ENCODE peak calls at places on chromosomes 16 and 17, in seven cellular contexts. One of them, this sample, is unnamed.

GRCh38 chr17:77700165-77700881 is 258.2 kb upstream of the TNRC6C start:
- DNase-seq in CD8-positive, alpha-beta memory T cell: no peak
- DNase-seq in LNCaP clone FGC: no peak
- DNase-seq in GM12865: no peak
- DNase-seq in fibroblast of mammary gland: no peak
- DNase-seq in prostate gland: no peak
- DNase-seq in fibroblast of pulmonary artery: no peak
- DNase-seq in this sample: no peak

GRCh38 chr17:79907855-79908254 is 68.6 kb upstream of the CBX4 start:
- DNase-seq in CD8-positive, alpha-beta memory T cell: no peak
- DNase-seq in LNCaP clone FGC: no peak
- DNase-seq in GM12865: no peak
- DNase-seq in fibroblast of mammary gland: peak
- DNase-seq in prostate gland: no peak
- DNase-seq in fibroblast of pulmonary artery: no peak
- DNase-seq in this sample: no peak

GRCh38 chr17:15171433-15172047 is 93.6 kb downstream of the PMP22 start:
- DNase-seq in CD8-positive, alpha-beta memory T cell: no peak
- DNase-seq in LNCaP clone FGC: peak
- DNase-seq in GM12865: peak
- DNase-seq in fibroblast of mammary gland: peak
- DNase-seq in prostate gland: peak
- DNase-seq in fibroblast of pulmonary artery: peak
- DNase-seq in this sample: peak

GRCh38 chr16:17306745-17307144 is 164.0 kb downstream of the XYLT1 start:
- DNase-seq in CD8-positive, alpha-beta memory T cell: no peak
- DNase-seq in LNCaP clone FGC: no peak
- DNase-seq in GM12865: no peak
- DNase-seq in fibroblast of mammary gland: no peak
- DNase-seq in prostate gland: no peak
- DNase-seq in fibroblast of pulmonary artery: no peak
- DNase-seq in this sample: no peak

GRCh38 chr17:59829217-59830006 is 63.3 kb downstream of the TUBD1 start:
- DNase-seq in CD8-positive, alpha-beta memory T cell: no peak
- DNase-seq in LNCaP clone FGC: no peak
- DNase-seq in GM12865: peak
- DNase-seq in fibroblast of mammary gland: peak
- DNase-seq in prostate gland: no peak
- DNase-seq in fibroblast of pulmonary artery: peak
- DNase-seq in this sample: no peak

GRCh38 chr17:17351356-17351891 is 48.3 kb downstream of the NT5M start:
- DNase-seq in CD8-positive, alpha-beta memory T cell: no peak
- DNase-seq in LNCaP clone FGC: no peak
- DNase-seq in GM12865: no peak
- DNase-seq in fibroblast of mammary gland: no peak
- DNase-seq in prostate gland: no peak
- DNase-seq in fibroblast of pulmonary artery: no peak
- DNase-seq in this sample: no peak

GRCh38 chr16:72188512-72188911 is 16.6 kb upstream of the PMFBP1 start:
- DNase-seq in CD8-positive, alpha-beta memory T cell: no peak
- DNase-seq in LNCaP clone FGC: peak
- DNase-seq in GM12865: no peak
- DNase-seq in fibroblast of mammary gland: no peak
- DNase-seq in prostate gland: peak
- DNase-seq in fibroblast of pulmonary artery: no peak
- DNase-seq in this sample: no peak

GRCh38 chr17:30458371-30458770 is 18.8 kb upstream of the GOSR1 start:
- DNase-seq in CD8-positive, alpha-beta memory T cell: no peak
- DNase-seq in LNCaP clone FGC: no peak
- DNase-seq in GM12865: no peak
- DNase-seq in fibroblast of mammary gland: no peak
- DNase-seq in prostate gland: no peak
- DNase-seq in fibroblast of pulmonary artery: no peak
- DNase-seq in this sample: no peak

GRCh38 chr17:48722924-48723554 is at the start of gene PRAC2:
- DNase-seq in CD8-positive, alpha-beta memory T cell: no peak
- DNase-seq in LNCaP clone FGC: peak
- DNase-seq in GM12865: no peak
- DNase-seq in fibroblast of mammary gland: no peak
- DNase-seq in prostate gland: peak
- DNase-seq in fibroblast of pulmonary artery: no peak
- DNase-seq in this sample: no peak

GRCh38 chr17:31413871-31414589 is 22.6 kb downstream of the RAB11FIP4 start:
- DNase-seq in CD8-positive, alpha-beta memory T cell: no peak
- DNase-seq in LNCaP clone FGC: no peak
- DNase-seq in GM12865: no peak
- DNase-seq in fibroblast of mammary gland: peak
- DNase-seq in prostate gland: no peak
- DNase-seq in fibroblast of pulmonary artery: peak
- DNase-seq in this sample: no peak

GRCh38 chr17:82238562-82239201 is 9.8 kb downstream of the SLC16A3 start:
- DNase-seq in CD8-positive, alpha-beta memory T cell: peak
- DNase-seq in LNCaP clone FGC: peak
- DNase-seq in GM12865: peak
- DNase-seq in fibroblast of mammary gland: peak
- DNase-seq in prostate gland: peak
- DNase-seq in fibroblast of pulmonary artery: peak
- DNase-seq in this sample: no peak

GRCh38 chr17:978110-979093 is 1.2 kb downstream of the NXN start:
- DNase-seq in CD8-positive, alpha-beta memory T cell: peak
- DNase-seq in LNCaP clone FGC: no peak
- DNase-seq in GM12865: no peak
- DNase-seq in fibroblast of mammary gland: peak
- DNase-seq in prostate gland: no peak
- DNase-seq in fibroblast of pulmonary artery: no peak
- DNase-seq in this sample: no peak

DNA sequence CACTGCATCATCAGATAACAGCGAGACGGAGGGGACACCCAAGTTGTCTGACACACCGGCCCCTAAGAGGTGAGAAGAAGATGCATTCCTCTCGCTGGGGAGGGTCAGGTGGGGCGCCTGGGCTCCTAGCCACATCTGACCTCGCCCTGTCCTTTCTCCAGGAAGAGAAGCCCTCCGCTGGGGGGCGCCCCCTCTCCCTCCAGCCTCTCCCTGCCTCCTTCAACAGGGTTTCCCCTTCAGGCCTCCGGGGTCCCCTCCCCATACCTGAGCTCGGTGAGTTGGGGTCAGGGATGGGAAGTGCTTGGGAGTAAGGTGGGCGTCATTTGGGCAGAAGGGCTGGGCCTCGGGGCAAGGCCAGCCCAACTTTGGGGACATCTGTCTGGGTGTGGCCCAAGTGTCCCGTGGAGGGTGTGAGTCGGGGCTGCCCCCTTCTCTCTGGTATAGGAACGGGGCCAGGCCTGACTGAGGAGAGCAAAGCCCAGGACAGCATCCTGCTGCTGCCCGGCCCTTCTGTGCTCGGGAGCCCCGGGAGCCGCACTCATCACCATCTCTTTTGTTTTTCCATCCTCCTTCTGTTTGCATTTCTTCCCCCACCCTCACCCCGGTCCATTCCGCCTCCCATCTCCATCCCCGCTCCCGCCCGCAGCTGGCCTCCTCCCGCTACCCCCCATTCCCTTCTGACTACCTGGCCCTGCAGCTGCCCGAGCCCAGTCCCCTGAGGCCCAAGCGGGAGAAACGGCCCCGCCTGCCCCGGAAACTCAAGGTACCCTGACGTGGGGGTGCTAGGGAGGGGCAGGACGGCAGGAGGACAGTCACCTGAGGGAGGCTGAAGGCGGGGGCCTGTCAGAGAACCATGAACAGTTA is 5.0 kb downstream of the INO80E start:
- DNase-seq in CD8-positive, alpha-beta memory T cell: no peak
- DNase-seq in LNCaP clone FGC: no peak
- DNase-seq in GM12865: no peak
- DNase-seq in fibroblast of mammary gland: no peak
- DNase-seq in prostate gland: no peak
- DNase-seq in fibroblast of pulmonary artery: no peak
- DNase-seq in this sample: no peak
- H3K4me3 ChIP-seq in CD8-positive, alpha-beta memory T cell: no peak
- H3K4me3 ChIP-seq in LNCaP clone FGC: no peak
- H3K4me3 ChIP-seq in GM12865: no peak
- H3K4me3 ChIP-seq in fibroblast of mammary gland: no peak
- H3K4me3 ChIP-seq in prostate gland: no peak
- H3K4me3 ChIP-seq in fibroblast of pulmonary artery: no peak
- H3K4me3 ChIP-seq in this sample: no peak

DNA sequence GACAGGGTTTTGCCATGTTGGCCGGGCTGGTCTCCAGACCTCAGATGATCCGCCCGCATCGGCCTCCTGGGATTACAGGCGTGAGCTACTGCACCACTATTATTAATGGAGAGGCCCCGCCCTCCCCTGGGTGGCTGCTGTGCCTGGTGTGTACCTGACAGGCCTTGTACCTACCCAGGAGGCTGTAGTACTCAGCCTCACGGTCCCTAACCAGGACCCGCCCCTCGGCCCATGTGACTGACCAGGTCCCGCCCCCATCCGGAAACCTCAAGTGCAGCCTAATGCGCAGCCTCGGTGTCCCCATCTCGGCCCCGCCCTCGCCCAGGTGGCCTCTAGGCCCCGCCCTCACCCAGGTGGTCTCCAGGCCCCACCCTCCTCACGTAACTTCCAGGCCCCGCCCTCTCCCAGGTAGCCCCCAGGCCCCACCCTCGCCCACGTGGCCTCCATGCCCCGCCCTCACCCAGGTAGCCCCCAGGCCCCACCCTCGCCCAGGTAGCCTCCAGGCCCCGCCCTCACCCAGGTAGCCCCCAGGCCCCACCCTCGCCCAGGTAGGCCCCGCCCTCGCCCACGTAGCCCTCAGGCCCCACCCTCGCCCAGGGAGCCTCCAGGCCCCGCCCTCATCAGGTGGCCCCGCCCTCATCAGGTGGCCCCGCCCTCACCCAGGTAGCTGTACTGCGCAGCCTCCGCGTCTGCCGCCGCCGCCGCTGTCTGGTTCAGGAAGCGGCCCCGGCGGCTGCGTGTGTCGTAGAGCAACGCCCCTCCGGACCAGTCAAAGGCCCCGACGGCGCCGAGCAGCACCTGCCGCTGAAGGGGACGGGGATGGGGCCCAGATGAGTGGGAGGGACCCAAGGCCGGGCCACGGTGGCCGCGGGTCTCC is 31.0 kb downstream of the HASPIN start:
- DNase-seq in CD8-positive, alpha-beta memory T cell: peak
- DNase-seq in LNCaP clone FGC: peak
- DNase-seq in GM12865: peak
- DNase-seq in fibroblast of mammary gland: peak
- DNase-seq in prostate gland: peak
- DNase-seq in fibroblast of pulmonary artery: no peak
- DNase-seq in this sample: no peak
- H3K4me3 ChIP-seq in CD8-positive, alpha-beta memory T cell: peak
- H3K4me3 ChIP-seq in LNCaP clone FGC: peak
- H3K4me3 ChIP-seq in GM12865: no peak
- H3K4me3 ChIP-seq in fibroblast of mammary gland: no peak
- H3K4me3 ChIP-seq in prostate gland: peak
- H3K4me3 ChIP-seq in fibroblast of pulmonary artery: no peak
- H3K4me3 ChIP-seq in this sample: no peak

DNA sequence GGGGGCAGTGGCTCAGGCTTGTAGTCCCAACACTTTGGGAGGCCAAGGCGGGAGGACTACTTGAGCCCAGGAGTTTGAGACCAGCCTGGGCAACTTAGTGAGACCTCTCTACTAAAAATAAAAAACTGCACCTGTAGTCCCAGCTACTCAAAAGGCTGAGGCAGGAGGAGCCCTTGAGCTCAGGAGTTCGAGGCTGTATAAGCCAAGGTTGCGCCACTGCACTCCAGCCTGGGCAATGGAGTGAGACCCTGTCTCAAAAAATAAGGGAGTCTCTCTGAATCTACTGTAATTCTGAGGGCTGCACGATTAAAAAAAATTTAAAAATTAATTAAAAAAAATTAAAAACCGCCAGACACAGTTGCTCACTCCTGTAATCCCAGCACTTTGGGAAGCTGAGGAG is 3.9 kb downstream of the COIL start:
- DNase-seq in CD8-positive, alpha-beta memory T cell: no peak
- DNase-seq in LNCaP clone FGC: no peak
- DNase-seq in GM12865: no peak
- DNase-seq in fibroblast of mammary gland: no peak
- DNase-seq in prostate gland: no peak
- DNase-seq in fibroblast of pulmonary artery: no peak
- DNase-seq in this sample: no peak
- H3K4me3 ChIP-seq in CD8-positive, alpha-beta memory T cell: no peak
- H3K4me3 ChIP-seq in LNCaP clone FGC: no peak
- H3K4me3 ChIP-seq in GM12865: no peak
- H3K4me3 ChIP-seq in fibroblast of mammary gland: no peak
- H3K4me3 ChIP-seq in prostate gland: no peak
- H3K4me3 ChIP-seq in fibroblast of pulmonary artery: no peak
- H3K4me3 ChIP-seq in this sample: no peak

GRCh38 chr16:88382491-88383400 is at the start of gene ZNF469:
- DNase-seq in CD8-positive, alpha-beta memory T cell: no peak
- DNase-seq in LNCaP clone FGC: no peak
- DNase-seq in GM12865: no peak
- DNase-seq in fibroblast of mammary gland: peak
- DNase-seq in prostate gland: no peak
- DNase-seq in fibroblast of pulmonary artery: peak
- DNase-seq in this sample: no peak

GRCh38 chr16:88385112-88385594 is 2.4 kb downstream of the ZNF469 start:
- DNase-seq in CD8-positive, alpha-beta memory T cell: no peak
- DNase-seq in LNCaP clone FGC: no peak
- DNase-seq in GM12865: no peak
- DNase-seq in fibroblast of mammary gland: no peak
- DNase-seq in prostate gland: no peak
- DNase-seq in fibroblast of pulmonary artery: no peak
- DNase-seq in this sample: no peak

GRCh38 chr16:88383401-88384221 is 852 bp downstream of the ZNF469 start:
- DNase-seq in CD8-positive, alpha-beta memory T cell: no peak
- DNase-seq in LNCaP clone FGC: no peak
- DNase-seq in GM12865: no peak
- DNase-seq in fibroblast of mammary gland: peak
- DNase-seq in prostate gland: no peak
- DNase-seq in fibroblast of pulmonary artery: peak
- DNase-seq in this sample: no peak

GRCh38 chr16:88385831-88386815 is 3.4 kb downstream of the ZNF469 start:
- DNase-seq in CD8-positive, alpha-beta memory T cell: no peak
- DNase-seq in LNCaP clone FGC: no peak
- DNase-seq in GM12865: no peak
- DNase-seq in fibroblast of mammary gland: no peak
- DNase-seq in prostate gland: no peak
- DNase-seq in fibroblast of pulmonary artery: no peak
- DNase-seq in this sample: no peak

DNA sequence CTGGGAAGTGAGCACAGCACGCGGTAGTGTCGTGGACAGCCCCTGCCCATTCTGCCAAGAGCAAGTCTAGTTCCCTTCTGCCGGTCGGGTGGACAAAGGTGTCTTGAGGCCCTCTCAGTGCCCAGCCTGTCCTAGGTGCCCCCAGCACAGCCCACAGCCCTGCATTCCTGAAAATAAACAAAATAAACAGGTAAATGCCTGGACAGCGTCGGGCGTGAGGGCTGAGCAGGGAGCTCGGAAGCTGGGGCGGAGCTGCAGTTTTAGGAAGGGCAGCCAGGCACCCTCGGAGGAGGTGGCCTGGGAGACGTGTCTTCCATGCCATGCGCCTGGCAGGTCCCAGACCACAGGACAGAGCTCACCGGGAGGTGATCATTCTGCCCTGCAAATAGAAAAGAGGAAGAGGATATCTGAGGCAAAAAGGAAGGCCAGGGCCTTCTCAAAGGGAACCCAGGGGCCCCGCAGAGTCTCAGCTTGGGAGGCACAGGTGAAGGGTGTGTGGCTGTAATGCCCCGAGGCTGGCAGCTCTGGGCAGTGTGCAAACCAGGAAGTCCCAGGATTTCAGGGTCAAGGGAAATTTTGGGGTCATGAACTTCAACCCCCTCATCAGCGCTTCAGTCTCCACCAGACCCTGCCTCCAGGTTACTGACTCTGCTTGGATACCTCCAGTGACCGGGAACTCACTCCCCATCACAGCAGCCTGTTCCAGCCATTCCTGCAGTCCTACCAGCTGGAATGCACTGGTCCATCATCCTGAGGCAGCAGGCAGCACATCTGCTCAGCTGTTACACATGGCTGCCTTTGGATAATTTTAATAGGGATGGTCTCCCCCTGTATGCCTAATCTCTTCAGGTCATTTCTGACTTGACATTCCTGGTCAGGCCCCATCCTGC is 1.7 kb downstream of the ZNF469 start:
- DNase-seq in CD8-positive, alpha-beta memory T cell: no peak
- DNase-seq in LNCaP clone FGC: no peak
- DNase-seq in GM12865: no peak
- DNase-seq in fibroblast of mammary gland: no peak
- DNase-seq in prostate gland: no peak
- DNase-seq in fibroblast of pulmonary artery: no peak
- DNase-seq in this sample: no peak
- H3K4me3 ChIP-seq in CD8-positive, alpha-beta memory T cell: no peak
- H3K4me3 ChIP-seq in LNCaP clone FGC: no peak
- H3K4me3 ChIP-seq in GM12865: no peak
- H3K4me3 ChIP-seq in fibroblast of mammary gland: peak
- H3K4me3 ChIP-seq in prostate gland: peak
- H3K4me3 ChIP-seq in fibroblast of pulmonary artery: peak
- H3K4me3 ChIP-seq in this sample: no peak